ENCODE peak calls at places on chromosomes 12 and 14, in nine cellular contexts. C is tibial nerve, G is breast epithelium, P is stomach, M is WTC11, Z is mucosa of descending colon, B is gastrocnemius medialis, H is PC-3, K is HFFc6. N is an unnamed sample.

GRCh38 chr12:48420031-48420775 is 52.2 kb upstream of the ANP32D start:
- DNase-seq in C (no peak), G (no peak), P (no peak), M (no peak), Z (no peak), B (no peak), H (no peak), K (no peak), N (no peak)

GRCh38 chr12:24500466-24501232 is 448.3 kb downstream of the BCAT1 start:
- DNase-seq in C (no peak), G (no peak), P (no peak), M (no peak), Z (no peak), B (no peak), H (no peak), K (no peak), N (no peak)

GRCh38 chr12:127941332-127941731 is 325.6 kb upstream of the TMEM132C start:
- DNase-seq in C (no peak), G (no peak), P (no peak), M (no peak), Z (no peak), B (no peak), H (peak), K (no peak), N (no peak)

GRCh38 chr12:72133497-72134055 is 138.6 kb upstream of the TRHDE start:
- DNase-seq in C (no peak), G (no peak), P (no peak), M (no peak), Z (no peak), B (no peak), H (peak), K (peak), N (no peak)

GRCh38 chr12:96431067-96431466 is 30.8 kb upstream of the CDK17 start:
- DNase-seq in C (no peak), G (no peak), P (no peak), M (no peak), Z (no peak), B (no peak), H (no peak), K (no peak), N (no peak)

GRCh38 chr12:71662861-71663560 is 637 bp downstream of the ZFC3H1 start:
- DNase-seq in C (peak), G (peak), P (peak), M (peak), Z (peak), B (peak), H (peak), K (peak), N (peak)

GRCh38 chr12:66280573-66280972 is 21.7 kb upstream of the HELB start:
- DNase-seq in C (no peak), G (no peak), P (no peak), M (no peak), Z (no peak), B (no peak), H (no peak), K (no peak), N (no peak)

GRCh38 chr12:3002636-3003035 is 43.4 kb downstream of the TEAD4 start:
- DNase-seq in C (no peak), G (no peak), P (no peak), M (no peak), Z (no peak), B (peak), H (no peak), K (no peak), N (no peak)

GRCh38 chr14:34614638-34615037 is 15.3 kb downstream of the SNX6 start:
- DNase-seq in C (no peak), G (no peak), P (no peak), M (no peak), Z (no peak), B (no peak), H (no peak), K (no peak), N (no peak)

DNA sequence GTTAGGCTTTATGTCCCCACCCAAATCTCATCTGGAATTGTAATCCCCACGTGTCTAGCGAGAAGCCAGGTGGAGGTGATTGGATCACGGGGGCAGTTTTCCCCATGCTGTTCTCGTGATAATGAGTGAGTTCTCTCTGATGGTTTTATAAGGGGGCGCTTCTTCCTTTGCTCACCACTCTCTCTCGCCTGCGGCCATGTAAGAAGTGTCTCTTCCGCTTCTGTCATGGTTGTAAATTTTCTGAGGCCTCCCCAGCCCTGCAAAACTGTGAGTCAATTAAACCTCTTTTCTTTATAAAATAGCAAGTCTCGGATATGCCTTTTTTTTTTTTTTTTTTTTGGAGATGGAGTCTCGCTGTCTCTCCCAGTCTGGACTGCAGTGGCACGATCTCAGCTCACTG is 13.3 kb downstream of the IL31 start:
- DNase-seq in C (no peak), G (no peak), P (no peak), M (no peak), Z (no peak), B (no peak), H (no peak), K (no peak), N (no peak)
- TF ChIP-seq CTCF in C (no peak), G (no peak), P (no peak), M (no peak), Z (no peak), B (no peak), H (no peak), K (no peak), N (no peak)

DNA sequence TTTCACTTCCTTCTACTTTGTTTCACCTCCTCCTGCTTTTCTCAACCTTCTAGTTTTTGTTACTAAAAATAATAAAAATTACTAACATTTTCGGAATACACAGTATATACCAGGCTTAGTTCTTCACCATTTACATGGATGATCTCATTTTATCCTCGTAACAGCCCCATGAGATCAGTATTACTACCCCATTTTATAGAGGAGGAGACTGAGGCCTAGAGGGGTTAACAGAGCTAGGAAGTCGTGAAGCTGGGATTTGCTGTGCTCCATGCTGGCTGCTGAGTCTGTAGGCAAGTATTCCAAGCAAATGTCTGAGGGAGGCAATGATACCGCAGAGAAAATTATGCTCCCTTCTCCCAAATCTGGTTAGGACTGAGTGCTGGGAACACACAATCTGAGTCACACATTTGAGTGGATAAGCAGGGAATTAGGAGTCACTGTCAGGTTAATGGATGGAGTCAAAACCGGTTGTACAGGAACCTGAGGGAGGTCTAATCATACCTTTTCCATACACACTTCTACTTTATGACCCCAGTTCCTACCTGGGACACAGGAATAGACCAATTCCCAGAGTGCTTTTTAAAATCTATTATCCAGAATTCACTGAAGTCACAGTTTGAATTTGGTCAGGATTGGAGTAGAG is 51.1 kb downstream of the ZFYVE26 start:
- DNase-seq in C (no peak), G (no peak), P (no peak), M (no peak), Z (no peak), B (no peak), H (peak), K (no peak), N (no peak)
- TF ChIP-seq CTCF in C (no peak), G (no peak), P (no peak), M (no peak), Z (no peak), B (no peak), H (no peak), K (no peak), N (no peak)

GRCh38 chr14:21795456-21795855 is 121.8 kb upstream of the OR4E1 start:
- DNase-seq in C (no peak), G (no peak), P (no peak), M (no peak), Z (no peak), B (no peak), H (no peak), K (no peak), N (no peak)

GRCh38 chr14:21802441-21802840 is 128.8 kb upstream of the OR4E1 start:
- DNase-seq in C (no peak), G (no peak), P (no peak), M (no peak), Z (no peak), B (no peak), H (no peak), K (no peak), N (no peak)

GRCh38 chr14:21791749-21792148 is 118.1 kb upstream of the OR4E1 start:
- DNase-seq in C (no peak), G (no peak), P (no peak), M (no peak), Z (no peak), B (no peak), H (no peak), K (no peak), N (no peak)

GRCh38 chr14:21796912-21797311 is 123.3 kb upstream of the OR4E1 start:
- DNase-seq in C (no peak), G (no peak), P (no peak), M (no peak), Z (no peak), B (no peak), H (no peak), K (no peak), N (no peak)
- TF ChIP-seq CTCF in C (no peak), G (no peak), P (no peak), M (no peak), Z (no peak), B (no peak), H (no peak), K (no peak), N (no peak)

GRCh38 chr14:74493343-74494261 is at the start of gene ISCA2:
- DNase-seq in C (peak), G (peak), P (peak), M (peak), Z (peak), B (peak), H (peak), K (peak), N (peak)

GRCh38 chr14:74492413-74493342 is at the start of gene NPC2:
- DNase-seq in C (no peak), G (no peak), P (no peak), M (no peak), Z (no peak), B (no peak), H (peak), K (no peak), N (no peak)

GRCh38 chr14:74488788-74489397 is 4.2 kb downstream of the NPC2 start:
- DNase-seq in C (no peak), G (no peak), P (no peak), M (no peak), Z (no peak), B (no peak), H (peak), K (peak), N (no peak)

GRCh38 chr14:74495356-74495755 is 1.8 kb downstream of the ISCA2 start:
- DNase-seq in C (no peak), G (no peak), P (no peak), M (no peak), Z (no peak), B (no peak), H (no peak), K (no peak), N (no peak)

GRCh38 chr14:74491952-74492351 is 1.2 kb downstream of the NPC2 start:
- DNase-seq in C (no peak), G (no peak), P (no peak), M (no peak), Z (no peak), B (no peak), H (peak), K (peak), N (no peak)
- TF ChIP-seq CTCF in C (no peak), G (no peak), P (no peak), M (no peak), Z (no peak), B (no peak), H (peak), K (peak), N (no peak)

GRCh38 chr12:125340791-125341190 is 275.6 kb downstream of the AACS start:
- DNase-seq in C (no peak), G (no peak), P (no peak), M (no peak), Z (peak), B (no peak), H (peak), K (peak), N (no peak)
- TF ChIP-seq CTCF in C (no peak), G (no peak), P (no peak), M (no peak), Z (no peak), B (no peak), H (no peak), K (no peak), N (no peak)

GRCh38 chr12:74547249-74547648 is 9.6 kb downstream of the ATXN7L3B start:
- DNase-seq in C (no peak), G (no peak), P (no peak), M (no peak), Z (no peak), B (no peak), H (no peak), K (no peak), N (no peak)
- TF ChIP-seq CTCF in C (no peak), G (no peak), P (no peak), M (no peak), Z (no peak), B (no peak), H (no peak), K (no peak), N (no peak)

GRCh38 chr14:85531594-85532391 is 1.8 kb downstream of the FLRT2 start:
- DNase-seq in C (peak), G (peak), P (peak), M (peak), Z (peak), B (peak), H (no peak), K (peak), N (peak)
- TF ChIP-seq CTCF in C (peak), G (no peak), P (no peak), M (no peak), Z (no peak), B (no peak), H (no peak), K (peak), N (no peak)

DNA sequence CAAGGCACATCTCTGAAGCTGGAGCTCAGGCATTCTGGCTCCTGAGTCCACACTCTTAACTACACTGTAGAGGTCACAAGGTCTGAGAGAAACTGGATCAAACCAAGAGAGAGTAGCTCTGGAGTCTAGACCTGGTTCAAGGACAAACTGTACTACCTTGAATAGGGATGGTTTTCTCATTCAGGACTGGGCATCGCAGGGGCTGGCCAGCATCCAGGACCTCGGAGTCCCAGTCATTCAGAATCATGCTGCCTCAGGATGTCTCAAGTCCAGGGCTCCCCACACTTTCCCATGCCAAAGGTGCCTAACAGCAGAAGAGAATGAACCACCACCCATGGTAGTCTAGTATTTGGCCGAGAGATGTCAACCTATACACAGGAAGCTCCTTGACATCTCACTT is 13.1 kb upstream of the PLEKHD1 start:
- DNase-seq in C (no peak), G (no peak), P (no peak), M (no peak), Z (no peak), B (no peak), H (no peak), K (no peak), N (no peak)
- TF ChIP-seq CTCF in C (no peak), G (no peak), P (no peak), M (no peak), Z (no peak), B (no peak), H (no peak), K (no peak), N (no peak)

GRCh38 chr12:101459642-101460346 is 15.3 kb upstream of the SPIC start:
- DNase-seq in C (peak), G (no peak), P (peak), M (no peak), Z (peak), B (no peak), H (peak), K (peak), N (no peak)

DNA sequence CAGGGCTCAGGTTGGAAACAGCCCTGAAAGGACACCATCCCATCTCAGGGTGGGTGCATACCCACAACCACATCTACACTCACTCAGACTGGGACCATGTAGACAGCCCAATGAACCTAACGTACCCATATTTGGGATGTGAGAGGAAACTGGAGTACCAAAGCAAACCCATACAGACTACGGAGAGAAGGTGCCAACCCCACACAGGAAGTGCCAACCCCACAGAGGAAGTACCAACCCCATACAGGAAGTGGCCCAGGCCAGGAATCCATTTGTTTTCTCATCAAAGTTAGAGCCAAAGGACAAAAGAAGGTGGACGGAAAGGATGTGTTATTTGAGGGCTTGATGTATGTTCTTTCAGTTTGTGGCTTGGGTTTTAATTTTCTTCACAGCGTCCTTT is 19.5 kb upstream of the SPIC start:
- DNase-seq in C (no peak), G (no peak), P (no peak), M (no peak), Z (no peak), B (no peak), H (no peak), K (no peak), N (no peak)
- TF ChIP-seq CTCF in C (no peak), G (no peak), P (no peak), M (no peak), Z (no peak), B (no peak), H (no peak), K (no peak), N (no peak)

GRCh38 chr12:9813821-9814798 is 13.2 kb upstream of the KLRF1 start:
- DNase-seq in C (peak), G (peak), P (peak), M (peak), Z (peak), B (peak), H (peak), K (peak), N (peak)
- TF ChIP-seq CTCF in C (peak), G (peak), P (peak), M (peak), Z (peak), B (peak), H (peak), K (peak), N (peak)

N was measured in mesothelial cell of epicardium.